ENCODE peak calls at places on chromosome 9, in seven cellular contexts. F, B, P, S, E, X and W are unnamed samples.

GRCh38 chr9:137485343-137486140 is 26.4 kb upstream of the NSMF start:
- DNase-seq in E (no peak), P (no peak), F (no peak), X (no peak), S (no peak), B (no peak), W (no peak)

GRCh38 chr9:134983094-134983493 is 65.4 kb upstream of the FCN1 start:
- DNase-seq in B (no peak), S (peak; percentile 51), F (no peak), E (no peak), X (no peak), P (no peak), W (no peak)

GRCh38 chr9:34568783-34569182 is 20.7 kb downstream of the CNTFR start:
- DNase-seq in E (no peak), P (no peak), X (no peak), B (no peak), S (no peak), F (no peak), W (no peak)

GRCh38 chr9:125378778-125379177 is 117.2 kb downstream of the GAPVD1 start:
- DNase-seq in F (no peak), B (no peak), S (no peak), P (no peak), E (no peak), X (no peak), W (no peak)

GRCh38 chr9:134138292-134138691 is 2.4 kb downstream of the WDR5 start:
- DNase-seq in B (no peak), E (no peak), X (no peak), P (no peak), F (no peak), S (no peak), W (no peak)

GRCh38 chr9:71806916-71807315 is 38.6 kb upstream of the CEMIP2 start:
- DNase-seq in B (peak; percentile 52), X (peak; percentile 79), S (peak; percentile 67), P (peak; percentile 73), F (peak; percentile 66), E (peak; percentile 71), W (peak; percentile 23)

GRCh38 chr9:34719021-34719768 is 9.3 kb upstream of the CCL21 start:
- DNase-seq in X (no peak), S (no peak), E (no peak), P (no peak), F (no peak), B (no peak), W (no peak)

GRCh38 chr9:91032056-91032455 is 230.4 kb downstream of the SYK start:
- DNase-seq in F (no peak), E (no peak), B (no peak), S (no peak), P (no peak), X (no peak), W (no peak)

GRCh38 chr9:135885100-135885853 is 22.1 kb downstream of the CAMSAP1 start:
- DNase-seq in P (no peak), B (no peak), E (no peak), S (no peak), X (no peak), F (peak; percentile 66), W (no peak)

GRCh38 chr9:80931163-80931562 is 758.2 kb downstream of the TLE1 start:
- DNase-seq in E (no peak), F (no peak), X (no peak), B (no peak), S (no peak), P (no peak), W (no peak)

GRCh38 chr9:124621371-124622328 is 114.5 kb upstream of the NR5A1 start:
- DNase-seq in B (no peak), S (no peak), X (peak; percentile 49), F (no peak), P (no peak), E (no peak), W (no peak)

GRCh38 chr9:133160742-133161541 is 2.8 kb downstream of the GBGT1 start:
- DNase-seq in F (no peak), E (no peak), X (peak; percentile 86), S (peak; percentile 76), P (peak; percentile 68), B (peak; percentile 39), W (peak; percentile 25)

GRCh38 chr9:117374076-117374740 is 40.6 kb downstream of the ASTN2 start:
- DNase-seq in X (no peak), F (no peak), S (no peak), B (no peak), E (no peak), P (no peak), W (no peak)

GRCh38 chr9:79600466-79600865 is 28.7 kb downstream of the TLE4 start:
- DNase-seq in E (no peak), S (no peak), X (no peak), B (no peak), P (no peak), F (no peak), W (no peak)